ENCODE peak calls at places on chromosome 20, in seven cellular contexts. R is H1, A is K562, S is HepG2, K is GM12878, Y is HCT116, M is SK-N-SH. G is an unnamed sample.

GRCh38 chr20:57592263-57593092 is 27.7 kb downstream of the ZBP1 start:
- DNase-seq in R (no peak), S (no peak), Y (no peak), A (no peak), K (no peak), M (no peak), G (no peak)

GRCh38 chr20:39108746-39109145 is 146.6 kb downstream of the DHX35 start:
- DNase-seq in K (no peak), S (peak), M (no peak), A (no peak), R (no peak), Y (no peak), G (no peak)

GRCh38 chr20:35616465-35617396 is 1.1 kb downstream of the SPAG4 start:
- DNase-seq in R (no peak), A (peak), S (peak), Y (peak), K (peak), M (peak), G (peak)

GRCh38 chr20:58868795-58869194 is 16.3 kb downstream of the GNAS start:
- DNase-seq in S (no peak), M (no peak), Y (no peak), K (no peak), R (no peak), A (peak), G (no peak)

GRCh38 chr20:62889871-62890270 is 28.2 kb upstream of the TCFL5 start:
- DNase-seq in Y (no peak), R (no peak), M (no peak), K (no peak), A (no peak), S (no peak), G (no peak)

GRCh38 chr20:10061641-10062040 is 26.9 kb downstream of the ANKEF1 start:
- DNase-seq in S (no peak), K (no peak), M (no peak), A (no peak), R (no peak), Y (no peak), G (no peak)

GRCh38 chr20:58130574-58130973 is 97.9 kb downstream of the ANKRD60 start:
- DNase-seq in A (no peak), M (no peak), Y (no peak), S (no peak), R (no peak), K (no peak), G (no peak)

GRCh38 chr20:22684763-22685443 is 100.5 kb upstream of the FOXA2 start:
- DNase-seq in S (no peak), R (no peak), M (no peak), K (no peak), Y (no peak), A (peak), G (peak)

GRCh38 chr20:48723308-48724264 is 104.2 kb downstream of the PREX1 start:
- DNase-seq in M (no peak), R (no peak), K (no peak), A (no peak), S (peak), Y (no peak), G (no peak)

GRCh38 chr20:25553819-25554296 is 31.5 kb downstream of the NINL start:
- DNase-seq in Y (no peak), A (no peak), M (peak), K (no peak), S (peak), R (no peak), G (no peak)

GRCh38 chr20:19913927-19914614 is 103.1 kb upstream of the NAA20 start:
- DNase-seq in Y (no peak), R (no peak), K (peak), S (peak), A (no peak), M (no peak), G (no peak)
- TF ChIP-seq JUND in Y (peak), R (no peak), K (no peak), S (no peak), A (no peak), M (no peak), G (no peak)

GRCh38 chr20:7841967-7842301 is 98.3 kb downstream of the HAO1 start:
- DNase-seq in S (no peak), M (no peak), A (no peak), Y (no peak), K (no peak), R (peak), G (no peak)

GRCh38 chr20:7836076-7836475 is 104.2 kb downstream of the HAO1 start:
- DNase-seq in S (no peak), K (no peak), A (no peak), M (no peak), Y (no peak), R (no peak), G (no peak)

GRCh38 chr20:7843613-7844012 is 96.6 kb downstream of the HAO1 start:
- DNase-seq in Y (no peak), S (no peak), A (no peak), K (no peak), R (no peak), M (no peak), G (no peak)

GRCh38 chr20:7841291-7841966 is 98.8 kb downstream of the HAO1 start:
- DNase-seq in A (no peak), S (no peak), R (no peak), M (no peak), K (no peak), Y (no peak), G (no peak)
- TF ChIP-seq JUND in A (no peak), S (no peak), R (no peak), M (peak), K (no peak), Y (no peak), G (no peak)

GRCh38 chr20:36794116-36794474 is 20.5 kb upstream of the DSN1 start:
- DNase-seq in R (no peak), M (no peak), Y (no peak), K (no peak), S (no peak), A (no peak), G (no peak)

GRCh38 chr20:36791862-36792261 is 18.3 kb upstream of the DSN1 start:
- DNase-seq in A (no peak), Y (no peak), R (no peak), K (no peak), S (no peak), M (no peak), G (no peak)

GRCh38 chr20:36795691-36796090 is 22.1 kb upstream of the DSN1 start:
- DNase-seq in S (no peak), K (no peak), A (no peak), M (no peak), Y (no peak), R (no peak), G (no peak)

GRCh38 chr20:36793294-36794115 is 19.9 kb upstream of the DSN1 start:
- DNase-seq in S (no peak), R (no peak), Y (no peak), K (no peak), A (no peak), M (no peak), G (no peak)

GRCh38 chr20:36792422-36792821 is 18.9 kb upstream of the DSN1 start:
- DNase-seq in K (no peak), A (peak), R (peak), S (peak), M (peak), Y (peak), G (peak)
- TF ChIP-seq JUND in K (no peak), A (no peak), R (no peak), S (no peak), M (no peak), Y (no peak), G (no peak)

GRCh38 chr20:61543086-61543485 is 291.0 kb downstream of the CDH4 start:
- DNase-seq in M (no peak), R (no peak), S (no peak), Y (no peak), A (no peak), K (no peak), G (no peak)

GRCh38 chr20:61543931-61544745 is 292.1 kb downstream of the CDH4 start:
- DNase-seq in K (no peak), S (no peak), M (no peak), R (no peak), A (no peak), Y (no peak), G (no peak)

GRCh38 chr20:61546641-61547040 is 294.6 kb downstream of the CDH4 start:
- DNase-seq in A (no peak), S (no peak), R (no peak), M (no peak), K (no peak), Y (no peak), G (no peak)

GRCh38 chr20:61548069-61548468 is 296.0 kb downstream of the CDH4 start:
- DNase-seq in Y (no peak), M (no peak), S (no peak), R (no peak), K (no peak), A (no peak), G (no peak)

GRCh38 chr20:61544910-61545889 is 293.1 kb downstream of the CDH4 start:
- DNase-seq in M (no peak), S (no peak), R (no peak), K (no peak), A (no peak), Y (no peak), G (no peak)
- TF ChIP-seq JUND in M (no peak), S (no peak), R (no peak), K (no peak), A (no peak), Y (no peak), G (no peak)